ENCODE peak calls at places on chromosomes 4 and X, in seven cellular contexts. L is HCT116, B is SK-N-SH, Y is K562, A is HepG2, R is H1, M is GM12878. O is an unnamed sample.

GRCh38 chrX:39242187-39242586 is 440.9 kb downstream of the MID1IP1 start:
- DNase-seq in R (no peak), M (no peak), B (peak), L (peak), A (peak), Y (peak), O (peak)

GRCh38 chrX:55924574-55924973 is 207.0 kb downstream of the RRAGB start:
- DNase-seq in A (no peak), R (peak), B (no peak), M (no peak), Y (no peak), L (no peak), O (no peak)

GRCh38 chr4:74838746-74839370 is 44.5 kb upstream of the BTC start:
- DNase-seq in Y (no peak), M (no peak), L (no peak), A (no peak), R (no peak), B (no peak), O (no peak)

GRCh38 chrX:119853449-119853848 is 686 bp upstream of the UPF3B start:
- DNase-seq in A (no peak), M (no peak), B (no peak), L (no peak), Y (no peak), R (no peak), O (no peak)

GRCh38 chrX:147884958-147885357 is 26.8 kb upstream of the FMR1 start:
- DNase-seq in R (no peak), B (no peak), L (no peak), Y (no peak), A (peak), M (no peak), O (no peak)

GRCh38 chrX:2446815-2447214 is 54.0 kb downstream of the DHRSX start:
- DNase-seq in M (no peak), A (no peak), R (no peak), B (no peak), L (no peak), Y (no peak), O (no peak)

GRCh38 chr4:23956601-23957364 is 66.9 kb upstream of the PPARGC1A start:
- DNase-seq in L (no peak), R (no peak), A (no peak), B (no peak), Y (no peak), M (no peak), O (no peak)

GRCh38 chr4:95204267-95204835 is 344.4 kb downstream of the UNC5C start:
- DNase-seq in L (no peak), B (no peak), A (no peak), R (no peak), M (no peak), Y (no peak), O (no peak)

GRCh38 chr4:10743357-10743756 is 58.8 kb upstream of the CLNK start:
- DNase-seq in L (no peak), M (peak), Y (no peak), A (no peak), B (no peak), R (no peak), O (no peak)

GRCh38 chrX:106726485-106727437 is at the start of gene RNF128:
- DNase-seq in L (peak), Y (no peak), A (peak), M (no peak), B (peak), R (peak), O (peak)

GRCh38 chrX:121831601-121832000 is 784.2 kb downstream of the GLUD2 start:
- DNase-seq in B (no peak), Y (no peak), A (no peak), M (no peak), R (no peak), L (no peak), O (no peak)

GRCh38 chr4:5784960-5785611 is 74.1 kb downstream of the EVC start:
- DNase-seq in R (peak), L (no peak), M (no peak), Y (no peak), B (no peak), A (no peak), O (no peak)

GRCh38 chr4:94457692-94458106 is 6.0 kb downstream of the PDLIM5 start:
- DNase-seq in A (no peak), R (no peak), Y (no peak), M (no peak), B (peak), L (no peak), O (no peak)

GRCh38 chr4:3563403-3563802 is 31.2 kb upstream of the LRPAP1 start:
- DNase-seq in Y (no peak), R (no peak), M (no peak), A (no peak), L (no peak), B (no peak), O (no peak)

GRCh38 chr4:124768596-124768995 is 56.1 kb upstream of the ANKRD50 start:
- DNase-seq in Y (no peak), L (no peak), R (no peak), B (no peak), A (no peak), M (no peak), O (no peak)

GRCh38 chrX:129726307-129727111 is 12.3 kb upstream of the XPNPEP2 start:
- DNase-seq in R (peak), B (peak), M (no peak), A (peak), L (peak), Y (peak), O (no peak)

GRCh38 chr4:71004281-71004851 is 10.9 kb downstream of the DCK start:
- DNase-seq in M (no peak), A (peak), Y (no peak), B (no peak), R (peak), L (no peak), O (no peak)

GRCh38 chr4:54708339-54709279 is 50.9 kb downstream of the KIT start:
- DNase-seq in A (no peak), B (no peak), L (no peak), Y (no peak), M (no peak), R (no peak), O (no peak)

GRCh38 chr4:33063238-33063637 is 2343.1 kb downstream of the PCDH7 start:
- DNase-seq in L (no peak), Y (no peak), M (no peak), A (no peak), B (no peak), R (no peak), O (no peak)

GRCh38 chr4:145003675-145004074 is 94.3 kb downstream of the ANAPC10 start:
- DNase-seq in B (no peak), L (no peak), M (no peak), Y (no peak), A (no peak), R (no peak), O (no peak)

GRCh38 chr4:142549726-142550463 is 296.2 kb downstream of the INPP4B start:
- DNase-seq in Y (no peak), R (no peak), L (peak), M (no peak), A (no peak), B (no peak), O (no peak)

GRCh38 chr4:113043591-113043990 is 5.9 kb upstream of the ANK2 start:
- DNase-seq in R (no peak), M (no peak), A (no peak), Y (no peak), L (no peak), B (no peak), O (no peak)

GRCh38 chr4:169074117-169074516 is 64.1 kb upstream of the CBR4 start:
- DNase-seq in Y (no peak), R (no peak), L (no peak), B (no peak), M (no peak), A (no peak), O (peak)

GRCh38 chr4:181443003-181443402 is 800.2 kb upstream of the TENM3 start:
- DNase-seq in A (no peak), L (no peak), Y (no peak), R (no peak), B (no peak), M (peak), O (no peak)

GRCh38 chr4:168516841-168517240 is 20.0 kb downstream of the PALLD start:
- DNase-seq in B (no peak), A (no peak), M (no peak), L (no peak), Y (no peak), R (no peak), O (no peak)

GRCh38 chrX:111823068-111823467 is 52.9 kb upstream of the TRPC5OS start:
- DNase-seq in A (no peak), L (no peak), Y (peak), M (no peak), R (peak), B (peak), O (peak)

GRCh38 chr4:7971881-7972500 is 32.3 kb upstream of the AFAP1 start:
- DNase-seq in A (peak), B (no peak), L (no peak), R (no peak), M (no peak), Y (no peak), O (no peak)

GRCh38 chr4:8191136-8191747 is 7.8 kb upstream of the SH3TC1 start:
- DNase-seq in M (peak), Y (peak), R (no peak), L (peak), B (no peak), A (peak), O (no peak)

GRCh38 chr4:1057403-1057745 is 45.9 kb downstream of the FGFRL1 start:
- DNase-seq in A (no peak), Y (no peak), L (no peak), M (no peak), R (no peak), B (no peak), O (no peak)

GRCh38 chr4:148120216-148120615 is 322.0 kb downstream of the NR3C2 start:
- DNase-seq in R (no peak), B (no peak), M (no peak), Y (no peak), A (no peak), L (no peak), O (no peak)

GRCh38 chr4:1058198-1058996 is 47.0 kb downstream of the FGFRL1 start:
- DNase-seq in Y (no peak), A (no peak), B (no peak), M (no peak), L (no peak), R (no peak), O (no peak)

GRCh38 chrX:119375561-119375960 is 23.6 kb upstream of the SLC25A43 start:
- DNase-seq in L (no peak), A (no peak), B (no peak), M (no peak), Y (no peak), R (no peak), O (no peak)

GRCh38 chrX:154121961-154122360 is 22.1 kb upstream of the OPN1LW start:
- DNase-seq in R (no peak), Y (no peak), B (no peak), L (no peak), M (no peak), A (no peak), O (peak)

GRCh38 chrX:23704673-23705206 is 37.4 kb downstream of the PRDX4 start:
- DNase-seq in M (no peak), L (no peak), B (no peak), A (no peak), Y (no peak), R (no peak), O (no peak)

GRCh38 chr4:153120235-153120634 is 84.0 kb upstream of the TRIM2 start:
- DNase-seq in R (no peak), A (no peak), Y (no peak), B (no peak), M (no peak), L (no peak), O (no peak)
- TF ChIP-seq JUND in R (no peak), A (no peak), Y (no peak), B (no peak), M (no peak), L (no peak), O (no peak)

GRCh38 chr4:129926936-129927335 is 831.0 kb downstream of the C4orf33 start:
- DNase-seq in M (no peak), Y (no peak), B (no peak), A (no peak), R (no peak), L (no peak), O (peak)

GRCh38 chr4:129929984-129930383 is 834.0 kb downstream of the C4orf33 start:
- DNase-seq in B (no peak), R (no peak), L (no peak), A (no peak), Y (no peak), M (no peak), O (no peak)

DNA sequence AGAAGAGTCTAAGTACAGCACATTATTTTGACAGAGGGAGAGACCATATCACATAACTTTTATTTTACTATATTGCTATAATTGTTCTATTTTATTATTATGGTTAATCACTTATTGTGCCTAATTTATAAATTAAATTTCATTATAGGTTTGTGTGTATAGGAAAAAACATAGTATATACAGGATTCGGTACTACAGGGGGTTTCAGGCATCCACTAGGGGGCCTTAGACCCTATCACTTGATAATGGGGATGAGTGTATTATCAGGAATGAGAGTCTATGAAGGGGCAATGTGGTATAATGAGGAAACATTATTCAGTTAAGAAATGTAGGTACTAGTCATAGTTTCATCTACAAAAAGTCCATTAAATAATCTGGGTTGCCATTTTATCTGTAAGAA is 833.1 kb downstream of the C4orf33 start:
- DNase-seq in B (peak), A (no peak), L (no peak), R (no peak), M (no peak), Y (no peak), O (no peak)
- TF ChIP-seq JUND in B (no peak), A (no peak), L (no peak), R (no peak), M (no peak), Y (no peak), O (no peak)

GRCh38 chrX:84729809-84730208 is 227.6 kb upstream of the HDX start:
- DNase-seq in Y (peak), B (peak), A (peak), R (no peak), L (no peak), M (peak), O (peak)
- TF ChIP-seq JUND in Y (no peak), B (no peak), A (no peak), R (no peak), L (no peak), M (no peak), O (no peak)

GRCh38 chr4:117466388-117466787 is 381.0 kb upstream of the TRAM1L1 start:
- DNase-seq in R (no peak), B (no peak), M (no peak), A (no peak), Y (no peak), L (no peak), O (no peak)

DNA sequence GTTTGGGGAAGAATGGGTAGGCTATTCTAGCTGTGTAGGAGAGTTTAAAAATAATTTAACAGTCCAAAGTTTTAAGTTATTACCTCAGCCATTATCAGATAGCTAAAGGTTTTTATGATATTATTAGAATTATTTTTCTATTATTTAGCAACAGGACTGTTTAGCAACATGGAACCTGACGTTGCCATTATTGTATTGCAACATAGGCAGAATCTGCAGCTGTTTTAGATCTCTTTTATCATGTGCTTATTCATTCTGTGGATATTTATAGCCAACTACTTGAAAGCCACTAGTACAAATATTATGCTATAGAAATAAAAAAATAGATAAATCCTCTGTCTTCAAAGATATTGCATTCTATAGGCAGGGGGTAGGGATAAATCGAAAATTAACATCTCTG is 382.0 kb upstream of the TRAM1L1 start:
- DNase-seq in L (no peak), B (no peak), M (no peak), A (no peak), Y (no peak), R (no peak), O (no peak)
- TF ChIP-seq JUND in L (no peak), B (no peak), M (no peak), A (no peak), Y (no peak), R (no peak), O (no peak)

DNA sequence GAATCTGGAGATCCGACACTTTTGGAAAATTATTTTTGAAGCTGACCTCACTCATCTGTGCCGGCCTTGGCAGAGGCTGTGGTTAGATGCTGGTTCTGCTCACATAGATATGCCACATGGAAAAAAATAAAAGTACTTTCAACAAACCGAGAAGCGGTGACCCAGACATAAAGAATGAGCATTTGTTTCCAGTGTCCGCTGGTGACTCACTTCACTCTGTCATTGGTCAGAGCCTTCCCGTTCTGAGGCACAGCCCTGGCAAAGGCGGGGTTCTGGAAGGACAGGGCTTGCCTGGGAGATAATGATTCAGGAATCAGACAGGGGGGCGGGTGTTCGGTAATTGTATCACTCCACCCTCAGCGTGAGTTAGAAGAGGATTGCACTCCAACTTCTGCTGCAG is 172.4 kb upstream of the MXRA5 start:
- DNase-seq in B (no peak), L (peak), M (no peak), Y (peak), R (no peak), A (peak), O (no peak)
- TF ChIP-seq JUND in B (peak), L (peak), M (no peak), Y (no peak), R (no peak), A (no peak), O (no peak)

GRCh38 chr4:184067931-184068554 is 149.6 kb downstream of the ENPP6 start:
- DNase-seq in R (no peak), A (no peak), Y (no peak), B (no peak), L (no peak), M (no peak), O (no peak)

GRCh38 chr4:184061582-184061981 is 156.1 kb downstream of the ENPP6 start:
- DNase-seq in A (no peak), L (no peak), M (no peak), R (no peak), Y (no peak), B (no peak), O (no peak)

GRCh38 chr4:184062769-184063168 is 154.9 kb downstream of the ENPP6 start:
- DNase-seq in B (no peak), M (no peak), L (no peak), A (no peak), R (no peak), Y (no peak), O (no peak)

GRCh38 chr4:184066584-184067300 is 150.9 kb downstream of the ENPP6 start:
- DNase-seq in M (no peak), A (no peak), B (peak), L (no peak), R (no peak), Y (no peak), O (no peak)

DNA sequence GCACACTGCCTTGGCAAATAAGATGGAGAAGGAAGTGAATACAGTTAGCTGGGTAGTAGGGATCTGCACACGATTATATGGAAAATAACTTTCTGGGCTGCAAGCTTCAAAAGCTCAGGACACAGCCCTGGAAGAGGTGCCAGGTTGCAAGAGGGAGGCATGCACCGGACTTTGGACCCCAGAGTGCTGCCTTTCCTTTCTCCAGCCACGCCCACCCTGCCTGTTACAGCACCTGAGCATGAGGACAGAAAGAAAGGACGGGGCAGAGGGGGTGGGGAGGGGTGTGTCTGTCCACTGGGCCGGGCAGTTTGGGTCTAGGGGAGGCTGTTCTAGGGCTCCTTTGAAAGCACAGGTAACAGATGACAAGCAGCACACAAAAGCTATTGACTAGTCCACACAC is 152.8 kb downstream of the ENPP6 start:
- DNase-seq in Y (no peak), A (peak), R (no peak), M (no peak), B (no peak), L (no peak), O (no peak)
- TF ChIP-seq JUND in Y (no peak), A (no peak), R (no peak), M (no peak), B (no peak), L (no peak), O (no peak)

DNA sequence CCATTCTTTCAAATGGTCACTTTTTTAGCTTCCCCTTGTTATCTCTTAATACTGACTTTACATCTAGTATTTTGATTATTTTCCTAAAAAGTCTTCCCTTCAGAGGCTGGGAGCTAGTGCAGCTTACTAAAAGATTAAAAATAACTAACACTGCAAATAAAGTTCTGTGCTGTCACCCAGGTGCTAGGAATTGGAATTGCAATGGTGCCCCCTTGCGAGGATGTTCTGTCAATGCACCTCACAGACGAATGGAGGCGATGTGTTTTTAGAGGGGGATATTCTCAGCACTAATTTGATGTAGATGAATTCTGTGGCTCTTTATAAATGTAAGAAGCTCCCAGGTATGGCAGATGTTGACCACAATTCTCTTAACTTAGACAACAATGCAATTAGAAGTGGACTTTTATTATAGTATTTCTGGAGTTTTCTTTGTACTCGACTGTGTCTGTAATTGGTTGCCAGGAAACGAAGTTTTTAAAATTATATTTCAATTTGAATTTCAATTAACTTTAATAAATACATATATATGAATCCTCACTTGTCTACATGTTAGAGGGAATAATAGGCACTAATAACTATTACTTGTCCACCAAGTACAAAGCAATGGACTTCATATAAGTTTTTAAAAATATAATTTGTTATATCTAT is 22.0 kb upstream of the SMIM31 start:
- DNase-seq in B (peak), L (peak), A (peak), M (peak), Y (peak), R (peak), O (peak)
- TF ChIP-seq JUND in B (no peak), L (no peak), A (no peak), M (no peak), Y (no peak), R (no peak), O (no peak)

O was measured in T47D.